ENCODE peak calls at places on chromosomes 4 and X, in six cellular contexts. G, A, V, M, X and O are unnamed samples.

GRCh38 chrX:25013593-25014365 is 2.0 kb downstream of the ARX start:
- DNase-seq in G (no peak), A (no peak), V (no peak), M (no peak), X (no peak), O (peak)

GRCh38 chrX:319579-320125 is 1.1 kb upstream of the GTPBP6 start:
- DNase-seq in G (no peak), A (peak), V (no peak), M (peak), X (no peak), O (no peak)

GRCh38 chr4:3417448-3417847 is 24.3 kb upstream of the HGFAC start:
- DNase-seq in G (no peak), A (no peak), V (no peak), M (no peak), X (no peak), O (no peak)

GRCh38 chrX:150897371-150898319 is 823 bp downstream of the CD99L2 start:
- DNase-seq in G (no peak), A (peak), V (peak), M (peak), X (no peak), O (peak)

GRCh38 chr4:19236473-19236872 is 1015.2 kb upstream of the SLIT2 start:
- DNase-seq in G (no peak), A (no peak), V (no peak), M (no peak), X (no peak), O (no peak)

GRCh38 chrX:8738588-8739189 is 6.8 kb upstream of the ANOS1 start:
- DNase-seq in G (peak), A (no peak), V (peak), M (peak), X (no peak), O (peak)

GRCh38 chr4:5894266-5894665 is 1.4 kb upstream of the CRMP1 start:
- DNase-seq in G (no peak), A (no peak), V (no peak), M (no peak), X (no peak), O (peak)

GRCh38 chrX:5876984-5877655 is 351.5 kb downstream of the NLGN4X start:
- DNase-seq in G (no peak), A (no peak), V (no peak), M (peak), X (no peak), O (peak)

GRCh38 chr4:15725608-15726007 is 22.7 kb downstream of the BST1 start:
- DNase-seq in G (no peak), A (no peak), V (no peak), M (no peak), X (no peak), O (no peak)

GRCh38 chr4:53763813-53764597 is 172.7 kb upstream of the LNX1 start:
- DNase-seq in G (no peak), A (no peak), V (peak), M (no peak), X (peak), O (no peak)

GRCh38 chr4:22391548-22391947 is 124.3 kb downstream of the ADGRA3 start:
- DNase-seq in G (no peak), A (no peak), V (peak), M (no peak), X (no peak), O (no peak)

GRCh38 chr4:167196386-167196785 is 37.9 kb downstream of the SPOCK3 start:
- DNase-seq in G (no peak), A (no peak), V (no peak), M (no peak), X (no peak), O (no peak)

GRCh38 chrX:38798956-38799355 is 2.3 kb upstream of the MID1IP1 start:
- DNase-seq in G (no peak), A (no peak), V (peak), M (no peak), X (peak), O (no peak)

GRCh38 chr4:128565565-128566186 is 243.8 kb upstream of the JADE1 start:
- DNase-seq in G (peak), A (peak), V (peak), M (peak), X (no peak), O (peak)

GRCh38 chr4:61374612-61374920 is 174.4 kb downstream of the ADGRL3 start:
- DNase-seq in G (no peak), A (no peak), V (no peak), M (no peak), X (peak), O (no peak)

GRCh38 chrX:151923648-151924047 is 11.0 kb downstream of the MAGEA4 start:
- DNase-seq in G (no peak), A (no peak), V (no peak), M (no peak), X (no peak), O (no peak)

GRCh38 chr4:11098461-11098860 is 330.2 kb downstream of the HS3ST1 start:
- DNase-seq in G (no peak), A (no peak), V (no peak), M (no peak), X (no peak), O (no peak)

GRCh38 chr4:35684755-35685154 is 559.6 kb downstream of the ARAP2 start:
- DNase-seq in G (no peak), A (no peak), V (no peak), M (no peak), X (no peak), O (no peak)

GRCh38 chrX:54995621-54996020 is 1.6 kb upstream of the PFKFB1 start:
- DNase-seq in G (no peak), A (no peak), V (no peak), M (no peak), X (no peak), O (no peak)

GRCh38 chr4:177250056-177250696 is 59.5 kb upstream of the NEIL3 start:
- DNase-seq in G (peak), A (peak), V (peak), M (peak), X (peak), O (peak)

GRCh38 chrX:72609313-72609712 is 36.7 kb upstream of the HDAC8 start:
- DNase-seq in G (no peak), A (no peak), V (peak), M (no peak), X (no peak), O (no peak)

GRCh38 chr4:36709986-36710385 is 428.6 kb downstream of the DTHD1 start:
- DNase-seq in G (no peak), A (no peak), V (no peak), M (no peak), X (no peak), O (no peak)

GRCh38 chr4:83484500-83485431 is at the start of gene ABRAXAS1:
- DNase-seq in G (peak), A (peak), V (peak), M (peak), X (peak), O (peak)

GRCh38 chr4:85491527-85491926 is 16.6 kb downstream of the ARHGAP24 start:
- DNase-seq in G (no peak), A (no peak), V (no peak), M (no peak), X (no peak), O (no peak)

GRCh38 chr4:47002593-47002992 is 9.2 kb upstream of the GABRA4 start:
- DNase-seq in G (no peak), A (no peak), V (peak), M (no peak), X (peak), O (no peak)

GRCh38 chr4:40957281-40957680 is 207.5 kb downstream of the NSUN7 start:
- DNase-seq in G (no peak), A (no peak), V (no peak), M (no peak), X (no peak), O (no peak)
- TF ChIP-seq CTCF in G (no peak), A (no peak), V (no peak), M (no peak), X (no peak), O (no peak)

DNA sequence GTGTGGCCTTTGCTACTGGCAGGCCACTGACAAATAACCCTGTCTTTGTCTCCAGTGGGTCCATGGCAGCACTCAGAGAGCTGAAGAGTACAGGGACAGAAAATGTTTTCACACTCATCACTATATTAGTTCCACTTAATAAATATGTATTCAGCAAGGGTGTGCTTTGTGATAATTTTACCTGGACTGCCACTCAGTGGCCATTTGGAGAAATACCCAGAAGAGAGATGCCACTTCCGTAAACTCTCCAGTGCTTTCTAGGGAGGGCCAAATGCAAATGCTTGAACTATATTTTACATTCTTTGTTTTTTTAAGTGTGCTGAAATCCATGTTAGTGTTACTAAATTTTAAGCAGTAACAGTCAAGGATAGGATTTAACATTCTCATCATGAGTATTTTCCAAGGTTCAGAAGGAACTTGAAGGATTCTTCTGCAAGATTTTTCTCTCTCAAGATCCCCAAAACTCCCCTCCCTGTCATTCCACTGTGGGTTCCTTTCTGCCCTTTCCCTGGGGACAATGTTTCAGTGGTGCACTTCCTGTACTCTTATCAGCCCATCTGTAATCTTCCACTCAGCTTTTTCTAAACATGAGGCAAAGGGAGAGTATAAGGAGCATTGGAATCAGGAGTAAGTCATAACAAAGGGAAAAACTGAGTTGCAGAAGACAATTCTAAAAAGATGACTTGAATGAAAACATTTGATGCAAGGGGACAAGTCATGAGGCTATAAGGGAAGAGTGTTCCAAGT is 46.0 kb downstream of the TFDP3 start:
- DNase-seq in G (no peak), A (no peak), V (peak), M (no peak), X (peak), O (peak)
- TF ChIP-seq CTCF in G (no peak), A (peak), V (peak), M (peak), X (peak), O (peak)

GRCh38 chr4:7944568-7945220 is 5.0 kb upstream of the AFAP1 start:
- DNase-seq in G (no peak), A (no peak), V (no peak), M (no peak), X (no peak), O (no peak)

GRCh38 chr4:7941111-7942018 is 1.7 kb upstream of the AFAP1 start:
- DNase-seq in G (no peak), A (no peak), V (peak), M (no peak), X (no peak), O (no peak)

GRCh38 chr4:7942019-7942556 is 2.4 kb upstream of the AFAP1 start:
- DNase-seq in G (no peak), A (no peak), V (no peak), M (no peak), X (no peak), O (no peak)

GRCh38 chr4:7945709-7946380 is 6.2 kb upstream of the AFAP1 start:
- DNase-seq in G (no peak), A (no peak), V (peak), M (no peak), X (no peak), O (no peak)

GRCh38 chr4:7943211-7943610 is 3.5 kb upstream of the AFAP1 start:
- DNase-seq in G (no peak), A (no peak), V (no peak), M (no peak), X (no peak), O (no peak)
- TF ChIP-seq CTCF in G (no peak), A (no peak), V (no peak), M (no peak), X (no peak), O (no peak)

GRCh38 chrX:77910108-77910840 is at the start of gene ATP7A:
- DNase-seq in G (peak), A (peak), V (peak), M (peak), X (peak), O (peak)
- TF ChIP-seq CTCF in G (peak), A (no peak), V (peak), M (peak), X (peak), O (peak)

GRCh38 chr4:10016169-10016568 is 5.1 kb downstream of the SLC2A9 start:
- DNase-seq in G (no peak), A (no peak), V (no peak), M (no peak), X (no peak), O (no peak)

GRCh38 chr4:10017037-10017893 is 4.0 kb downstream of the SLC2A9 start:
- DNase-seq in G (no peak), A (no peak), V (no peak), M (no peak), X (no peak), O (no peak)

GRCh38 chr4:10011885-10012284 is 9.4 kb downstream of the SLC2A9 start:
- DNase-seq in G (no peak), A (no peak), V (peak), M (no peak), X (no peak), O (no peak)

GRCh38 chr4:10013722-10014121 is 7.6 kb downstream of the SLC2A9 start:
- DNase-seq in G (no peak), A (peak), V (peak), M (peak), X (peak), O (peak)

DNA sequence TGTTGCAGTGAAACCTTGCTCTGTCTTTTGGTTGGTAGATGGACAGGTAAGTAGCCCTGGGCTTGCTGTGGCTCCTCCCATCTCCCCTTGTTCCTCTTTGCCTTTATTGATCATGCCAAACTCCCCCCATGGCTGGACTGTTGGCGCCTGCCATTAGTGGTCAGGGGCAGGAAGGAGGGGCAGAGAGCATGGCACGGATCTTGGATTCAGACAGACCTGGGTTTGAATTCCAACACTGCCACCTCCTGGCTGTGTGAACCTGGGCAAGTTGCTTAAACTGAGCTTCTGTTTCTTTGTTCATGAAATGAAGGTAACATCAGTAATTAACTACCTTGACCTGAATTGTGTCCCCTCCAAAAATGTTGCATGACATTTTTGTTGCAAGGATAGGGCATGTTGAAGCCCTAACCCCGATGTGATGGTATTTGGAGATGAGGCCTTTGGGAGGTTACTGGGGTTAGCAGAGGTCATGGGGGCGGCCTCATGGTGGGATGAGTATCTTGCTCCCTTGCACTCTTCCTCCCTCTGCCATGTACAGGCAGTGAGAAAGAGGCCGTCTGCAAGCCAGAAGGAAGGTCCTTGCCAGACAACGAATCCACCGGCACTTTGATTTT is 6.0 kb downstream of the SLC2A9 start:
- DNase-seq in G (no peak), A (peak), V (peak), M (peak), X (peak), O (peak)
- TF ChIP-seq CTCF in G (peak), A (peak), V (peak), M (peak), X (peak), O (peak)

GRCh38 chr4:2043396-2044118 is 15.6 kb upstream of the NAT8L start:
- DNase-seq in G (no peak), A (no peak), V (no peak), M (no peak), X (no peak), O (no peak)

GRCh38 chr4:2042947-2043395 is 16.2 kb upstream of the NAT8L start:
- DNase-seq in G (no peak), A (no peak), V (no peak), M (no peak), X (no peak), O (no peak)

GRCh38 chr4:2041234-2042130 is 17.6 kb upstream of the NAT8L start:
- DNase-seq in G (peak), A (peak), V (peak), M (peak), X (peak), O (peak)

GRCh38 chr4:2044119-2044485 is 15.0 kb upstream of the NAT8L start:
- DNase-seq in G (no peak), A (no peak), V (no peak), M (no peak), X (no peak), O (no peak)

GRCh38 chr4:2042207-2042946 is 16.8 kb upstream of the NAT8L start:
- DNase-seq in G (no peak), A (peak), V (no peak), M (peak), X (no peak), O (peak)
- TF ChIP-seq CTCF in G (no peak), A (no peak), V (no peak), M (no peak), X (no peak), O (no peak)